ENCODE peak calls at places on chromosomes 13 and 19, in four cellular contexts. F is heart left ventricle, K is esophagus squamous epithelium, C is uterus. P is an unnamed sample. For H3K36me3 and H3K4me1, the result is how much of the 10 kb centered on the place peaks cover.

GRCh38 chr19:10625003-10625761 is at the start of gene SLC44A2:
- DNase-seq in F (peak), K (no peak), C (peak), P (peak)

GRCh38 chr13:31046711-31047279 is 114.3 kb downstream of the TEX26 start:
- DNase-seq in F (no peak), K (no peak), C (peak), P (peak)

GRCh38 chr13:70087247-70087646 is 20.4 kb upstream of the ATXN8OS start:
- DNase-seq in F (no peak), K (no peak), C (no peak), P (no peak)

GRCh38 chr19:9923440-9923839 is 12.9 kb downstream of the OLFM2 start:
- DNase-seq in F (no peak), K (no peak), C (no peak), P (no peak)

GRCh38 chr19:55545913-55546495 is 661 bp upstream of the SBK3 start:
- DNase-seq in F (peak), K (no peak), C (no peak), P (peak)

GRCh38 chr13:101649490-101650126 is 197.1 kb downstream of the ITGBL1 start:
- DNase-seq in F (no peak), K (no peak), C (no peak), P (no peak)

GRCh38 chr19:10533656-10534386 is 9.9 kb upstream of the ATG4D start:
- DNase-seq in F (no peak), K (no peak), C (no peak), P (no peak)

GRCh38 chr19:37654525-37654832 is 786 bp downstream of the ZFP30 start:
- DNase-seq in F (no peak), K (no peak), C (no peak), P (no peak)

GRCh38 chr19:56507446-56508281 is at the start of gene ZNF471:
- DNase-seq in F (peak), K (peak), C (peak), P (peak)

GRCh38 chr19:18460313-18460712 is 22.4 kb upstream of the ISYNA1 start:
- DNase-seq in F (peak), K (no peak), C (peak), P (peak)

GRCh38 chr13:48580185-48580803 is 47.4 kb upstream of the RCBTB2 start:
- DNase-seq in F (peak), K (no peak), C (peak), P (peak)

GRCh38 chr13:74101436-74101835 is 32.8 kb downstream of the KLF12 start:
- DNase-seq in F (no peak), K (no peak), C (no peak), P (no peak)

GRCh38 chr13:78589206-78589605 is 14.1 kb downstream of the POU4F1 start:
- DNase-seq in F (no peak), K (no peak), C (no peak), P (peak)

GRCh38 chr19:31104451-31104850 is 244.8 kb downstream of the TSHZ3 start:
- DNase-seq in F (no peak), K (no peak), C (no peak), P (no peak)

GRCh38 chr19:3451451-3451866 is 28.9 kb downstream of the SMIM24 start:
- DNase-seq in F (no peak), K (no peak), C (peak), P (no peak)

GRCh38 chr13:48230541-48230940 is 2.5 kb upstream of the ITM2B start:
- DNase-seq in F (no peak), K (no peak), C (no peak), P (no peak)

GRCh38 chr19:31586282-31586681 is 237.0 kb upstream of the TSHZ3 start:
- DNase-seq in F (no peak), K (no peak), C (no peak), P (no peak)

GRCh38 chr19:11421607-11422098 is 2.5 kb upstream of the RGL3 start:
- DNase-seq in F (no peak), K (no peak), C (no peak), P (peak)

GRCh38 chr13:44219808-44220544 is 153.6 kb upstream of the SERP2 start:
- DNase-seq in F (no peak), K (no peak), C (no peak), P (no peak)

GRCh38 chr13:38879278-38879677 is 111.4 kb downstream of the STOML3 start:
- DNase-seq in F (no peak), K (no peak), C (no peak), P (no peak)

DNA sequence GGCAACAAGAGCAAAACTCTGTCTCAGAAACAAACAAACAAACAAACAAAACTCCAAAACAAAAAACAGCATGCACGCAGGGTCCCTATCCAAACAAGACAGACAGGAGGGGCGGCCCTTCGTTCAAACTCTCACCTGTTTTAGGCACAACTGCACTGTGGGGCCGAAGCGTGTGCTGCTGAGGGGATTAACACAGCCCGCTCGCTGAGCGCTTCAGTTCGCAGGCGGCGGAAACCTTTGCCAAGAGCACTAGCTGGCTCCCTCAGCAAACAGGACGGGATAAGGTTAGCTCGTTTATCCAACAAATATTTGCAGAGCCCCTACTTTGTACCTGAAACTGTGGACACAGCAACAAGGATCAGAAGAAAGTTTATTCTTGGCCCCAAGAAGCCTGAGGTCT is 1.6 kb upstream of the ADPRHL1 start:
- DNase-seq in F (no peak), K (no peak), C (no peak), P (no peak)
- H3K36me3 ChIP-seq in F (under half), K (under half), C (under half), P (half or more)

GRCh38 chr19:1605236-1606137 is at the start of gene UQCR11:
- DNase-seq in F (peak), K (peak), C (peak), P (peak)
- H3K4me1 ChIP-seq in F (under half), K (half or more), C (under half), P (under half)

GRCh38 chr13:111302045-111302722 is 18.3 kb upstream of the TEX29 start:
- DNase-seq in F (no peak), K (no peak), C (no peak), P (no peak)
- H3K36me3 ChIP-seq in F (under half), K (under half), C (under half), P (half or more)

DNA sequence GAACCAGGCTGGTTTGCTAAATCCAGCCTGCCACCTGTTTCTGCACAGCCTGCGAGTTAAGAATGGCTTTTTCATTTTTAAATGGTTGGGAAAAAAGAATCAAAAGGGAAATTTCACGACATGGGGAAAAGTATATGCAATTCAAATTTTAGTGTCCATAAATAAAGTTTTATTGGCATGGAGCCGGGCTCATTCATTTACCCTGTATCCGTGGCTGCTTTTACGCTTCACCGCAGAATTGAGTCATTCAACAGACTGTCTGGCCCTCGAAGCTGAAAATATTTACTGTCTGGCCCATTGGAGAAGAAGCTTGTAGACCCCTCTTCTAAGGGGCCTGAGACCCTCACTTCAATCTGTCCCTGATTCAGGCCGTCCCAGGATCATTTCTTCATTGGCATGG is 26.1 kb downstream of the IER2 start:
- DNase-seq in F (no peak), K (no peak), C (no peak), P (no peak)
- H3K4me1 ChIP-seq in F (under half), K (under half), C (under half), P (under half)

GRCh38 chr19:38717051-38717450 is 27.2 kb downstream of the CAPN12 start:
- DNase-seq in F (no peak), K (no peak), C (no peak), P (no peak)
- H3K36me3 ChIP-seq in F (under half), K (half or more), C (under half), P (half or more)

GRCh38 chr13:109156181-109156935 is 526.9 kb downstream of the MYO16 start:
- DNase-seq in F (peak), K (no peak), C (no peak), P (peak)

GRCh38 chr13:109160357-109160756 is 530.9 kb downstream of the MYO16 start:
- DNase-seq in F (no peak), K (no peak), C (no peak), P (no peak)

GRCh38 chr13:109157275-109157674 is 527.9 kb downstream of the MYO16 start:
- DNase-seq in F (no peak), K (no peak), C (no peak), P (no peak)

GRCh38 chr13:109159650-109160309 is 530.4 kb downstream of the MYO16 start:
- DNase-seq in F (no peak), K (no peak), C (no peak), P (no peak)

DNA sequence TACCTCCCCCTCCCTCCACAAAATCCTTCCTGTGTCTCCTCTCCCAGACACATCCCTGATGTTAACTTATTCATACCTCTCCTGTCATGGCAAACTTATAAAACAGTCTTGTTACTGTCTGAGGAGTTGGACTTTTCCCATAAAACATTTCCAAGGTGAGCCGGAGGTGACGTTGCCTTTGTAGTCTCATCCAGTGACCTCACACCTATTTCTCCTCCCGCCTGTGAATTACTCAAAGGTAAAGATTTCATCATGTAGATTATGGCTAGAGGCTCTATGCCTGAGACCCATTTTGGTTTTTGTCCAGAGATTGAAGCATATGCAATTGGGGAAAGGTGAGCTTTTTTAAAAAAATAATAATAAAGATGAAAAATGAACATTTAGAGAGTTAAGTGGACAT is 529.0 kb downstream of the MYO16 start:
- DNase-seq in F (no peak), K (no peak), C (no peak), P (no peak)
- H3K4me1 ChIP-seq in F (under half), K (half or more), C (under half), P (under half)

GRCh38 chr19:46387713-46388130 is 25.6 kb downstream of the CCDC8 start:
- DNase-seq in F (no peak), K (no peak), C (no peak), P (no peak)
- H3K36me3 ChIP-seq in F (under half), K (under half), C (under half), P (half or more)

DNA sequence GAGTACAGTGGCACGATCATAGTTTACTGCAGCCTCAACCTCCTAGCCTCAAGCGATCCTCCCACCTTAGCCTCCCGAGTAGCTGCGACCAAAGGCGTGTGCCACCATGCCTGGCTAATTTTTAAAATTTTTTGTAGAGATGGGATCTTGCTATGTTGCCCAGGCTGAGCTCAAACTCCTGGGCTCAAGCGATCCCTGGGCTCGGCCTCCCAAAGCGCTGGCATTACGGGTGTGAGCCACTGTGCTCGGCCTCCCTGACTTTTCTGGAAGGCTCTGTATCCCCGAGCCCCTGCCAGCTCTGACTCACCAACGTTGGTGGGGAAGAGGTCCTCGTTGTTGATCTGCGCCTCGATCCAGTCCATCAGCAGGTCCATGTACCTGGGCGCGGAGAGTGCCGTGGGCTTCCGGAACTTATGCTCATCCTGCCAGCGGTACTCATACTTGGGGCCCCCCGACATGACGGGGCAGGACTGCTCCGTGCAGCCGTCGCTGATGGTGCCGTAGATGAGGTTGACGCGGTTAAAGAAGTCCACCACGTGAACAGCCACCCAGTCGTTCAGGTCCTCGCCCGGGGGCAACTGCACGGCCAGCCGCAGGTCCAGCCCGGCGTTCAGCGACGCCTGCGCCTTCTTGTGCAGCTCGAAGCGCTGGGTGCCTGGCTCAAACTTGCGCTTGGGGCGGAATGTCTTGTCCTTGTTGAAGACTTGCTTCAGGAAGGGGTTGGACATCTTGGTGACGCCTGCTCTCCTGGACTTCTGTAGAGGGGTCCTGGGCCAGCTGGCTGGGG is 18.1 kb downstream of the MOB3A start:
- DNase-seq in F (no peak), K (no peak), C (no peak), P (no peak)
- H3K4me1 ChIP-seq in F (under half), K (under half), C (under half), P (under half)

GRCh38 chr19:1251233-1251502 is 2.8 kb downstream of the MIDN start:
- DNase-seq in F (peak), K (no peak), C (peak), P (no peak)
- H3K36me3 ChIP-seq in F (under half), K (under half), C (under half), P (half or more)

GRCh38 chr13:40568672-40569350 is 97.6 kb downstream of the FOXO1 start:
- DNase-seq in F (no peak), K (no peak), C (no peak), P (no peak)
- H3K4me1 ChIP-seq in F (under half), K (half or more), C (under half), P (half or more)